ENCODE peak calls at places on chromosomes 1 and 21, in six cellular contexts. Q is GM06990, P is Calu3, I is ovary, X is foreskin fibroblast, O is prostate gland. D is an unnamed sample.

GRCh38 chr1:53460211-53460634 is 1.0 kb downstream of the DMRTB1 start:
- DNase-seq in P (no peak), I (no peak), X (no peak), Q (no peak), O (no peak), D (no peak)

GRCh38 chr1:218718216-218718615 is 373.1 kb downstream of the TGFB2 start:
- DNase-seq in X (peak), P (no peak), I (no peak), Q (no peak), O (no peak), D (no peak)

GRCh38 chr1:92804721-92805169 is 19.8 kb upstream of the EVI5 start:
- DNase-seq in P (peak), X (peak), Q (no peak), I (peak), O (peak), D (peak)

GRCh38 chr1:67208217-67208616 is 42.0 kb downstream of the IL23R start:
- DNase-seq in I (no peak), P (no peak), X (no peak), O (no peak), Q (no peak), D (no peak)

GRCh38 chr1:104648269-104648691 is 898.6 kb downstream of the AMY1C start:
- DNase-seq in P (no peak), I (no peak), Q (no peak), O (no peak), X (peak), D (peak)

GRCh38 chr1:30126839-30127238 is 596.5 kb downstream of the MATN1 start:
- DNase-seq in O (no peak), X (no peak), Q (no peak), P (no peak), I (no peak), D (no peak)

GRCh38 chr1:220733090-220733569 is 15.0 kb upstream of the MTARC2 start:
- DNase-seq in X (peak), O (peak), P (peak), I (peak), Q (peak), D (peak)

GRCh38 chr1:9121891-9122409 is 7.0 kb downstream of the GPR157 start:
- DNase-seq in X (no peak), P (no peak), Q (peak), O (no peak), I (no peak), D (no peak)

GRCh38 chr1:152533327-152533938 is 19.2 kb downstream of the CRCT1 start:
- DNase-seq in P (peak), O (no peak), X (no peak), I (no peak), Q (no peak), D (peak)

GRCh38 chr1:23385119-23385621 is 15.5 kb upstream of the ZNF436 start:
- DNase-seq in P (no peak), X (peak), I (no peak), Q (no peak), O (no peak), D (no peak)

GRCh38 chr1:158121604-158122254 is 59.0 kb upstream of the CD1D start:
- DNase-seq in P (peak), O (peak), X (peak), I (peak), Q (no peak), D (peak)

GRCh38 chr1:215636258-215636965 is 69.3 kb downstream of the KCTD3 start:
- DNase-seq in X (peak), Q (no peak), O (peak), I (peak), P (no peak), D (peak)

GRCh38 chr21:37207441-37208009 is 59.6 kb downstream of the VPS26C start:
- DNase-seq in I (no peak), Q (peak), P (peak), O (peak), X (peak), D (peak)

GRCh38 chr1:42931108-42931539 is 27.5 kb downstream of the SLC2A1 start:
- DNase-seq in O (no peak), X (peak), P (peak), Q (peak), I (no peak), D (peak)

GRCh38 chr21:43908167-43908566 is 43.1 kb downstream of the AGPAT3 start:
- DNase-seq in O (no peak), X (peak), P (no peak), Q (no peak), I (no peak), D (no peak)

GRCh38 chr1:160105155-160105554 is 6.7 kb upstream of the IGSF8 start:
- DNase-seq in O (no peak), Q (no peak), P (no peak), I (no peak), X (no peak), D (no peak)

GRCh38 chr1:1627842-1628655 is 3.9 kb upstream of the MMP23B start:
- DNase-seq in P (no peak), O (no peak), I (no peak), Q (peak), X (no peak), D (no peak)

GRCh38 chr1:19682901-19683300 is 18.2 kb downstream of the HTR6 start:
- DNase-seq in P (no peak), X (no peak), O (no peak), Q (no peak), I (no peak), D (no peak)

GRCh38 chr1:244210884-244211558 is 159.9 kb downstream of the ZBTB18 start:
- DNase-seq in Q (no peak), P (no peak), I (no peak), O (no peak), X (no peak), D (no peak)

GRCh38 chr1:21594935-21595897 is 73.9 kb downstream of the RAP1GAP start:
- DNase-seq in I (peak), X (peak), Q (no peak), P (peak), O (no peak), D (peak)

GRCh38 chr1:161311595-161312181 is 1.9 kb upstream of the MPZ start:
- DNase-seq in I (no peak), P (no peak), O (no peak), X (no peak), Q (no peak), D (no peak)

GRCh38 chr1:46489169-46489637 is 433 bp upstream of the DMBX1 start:
- DNase-seq in O (no peak), I (no peak), P (peak), X (no peak), Q (no peak), D (no peak)

DNA sequence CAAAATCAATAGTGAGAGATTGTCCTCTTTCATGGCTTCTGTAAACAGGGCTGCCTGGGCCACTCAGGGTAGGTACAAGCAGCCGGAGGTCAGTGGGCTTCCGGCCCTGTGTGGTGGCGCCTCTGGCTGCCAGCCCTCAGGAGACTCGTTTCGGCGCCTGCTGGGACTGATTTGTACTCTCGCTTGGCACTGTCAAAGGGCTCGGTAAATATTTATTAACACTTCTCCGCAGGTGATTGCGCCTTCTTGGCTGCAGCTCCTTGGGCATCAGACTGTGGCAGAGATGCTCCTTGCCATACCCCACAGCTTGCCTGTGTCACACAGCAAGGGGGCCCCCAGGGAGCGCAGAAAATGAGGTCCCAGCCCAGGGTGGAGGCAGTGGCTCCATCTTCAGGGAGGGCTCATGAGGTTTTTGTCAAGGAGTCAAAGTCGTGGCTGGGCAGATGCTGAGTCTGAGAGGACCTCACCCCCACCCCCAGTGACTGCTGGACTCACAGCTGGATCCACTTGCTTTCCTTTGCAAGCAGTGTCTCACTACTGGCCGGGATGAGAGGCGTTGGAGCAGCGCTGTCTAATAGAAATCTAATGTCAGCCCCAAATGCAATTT is 262.5 kb downstream of the GRIK3 start:
- DNase-seq in Q (no peak), O (no peak), X (no peak), I (no peak), P (no peak), D (no peak)
- TF ChIP-seq CTCF in Q (no peak), O (no peak), X (no peak), I (no peak), P (no peak), D (no peak)

GRCh38 chr1:115718011-115718754 is 50.3 kb downstream of the CASQ2 start:
- DNase-seq in Q (no peak), P (no peak), I (no peak), X (no peak), O (no peak), D (no peak)
- TF ChIP-seq CTCF in Q (no peak), P (no peak), I (no peak), X (no peak), O (no peak), D (no peak)

GRCh38 chr1:173475564-173476196 is 1.5 kb upstream of the PRDX6 start:
- DNase-seq in O (peak), I (no peak), P (no peak), Q (no peak), X (peak), D (peak)
- TF ChIP-seq CTCF in O (no peak), I (no peak), P (no peak), Q (no peak), X (no peak), D (no peak)

GRCh38 chr1:166165661-166166399 is 971 bp downstream of the FAM78B start:
- DNase-seq in Q (peak), X (peak), O (peak), P (peak), I (no peak), D (no peak)

GRCh38 chr1:166166400-166166699 is 451 bp downstream of the FAM78B start:
- DNase-seq in O (no peak), Q (no peak), P (peak), X (no peak), I (no peak), D (no peak)

GRCh38 chr1:166164995-166165660 is 1.7 kb downstream of the FAM78B start:
- DNase-seq in P (peak), Q (peak), I (peak), O (peak), X (peak), D (no peak)

GRCh38 chr1:166167395-166167922 is 658 bp upstream of the FAM78B start:
- DNase-seq in O (peak), P (peak), X (no peak), Q (no peak), I (no peak), D (no peak)

GRCh38 chr1:166166701-166167394 is at the start of gene FAM78B:
- DNase-seq in X (peak), O (peak), Q (peak), I (peak), P (peak), D (no peak)
- TF ChIP-seq CTCF in X (no peak), O (no peak), Q (peak), I (no peak), P (no peak), D (no peak)

GRCh38 chr1:94741510-94741909 is 78.6 kb upstream of the SLC44A3 start:
- DNase-seq in I (no peak), P (no peak), Q (no peak), O (no peak), X (peak), D (no peak)
- TF ChIP-seq CTCF in I (no peak), P (no peak), Q (no peak), O (no peak), X (no peak), D (peak)

DNA sequence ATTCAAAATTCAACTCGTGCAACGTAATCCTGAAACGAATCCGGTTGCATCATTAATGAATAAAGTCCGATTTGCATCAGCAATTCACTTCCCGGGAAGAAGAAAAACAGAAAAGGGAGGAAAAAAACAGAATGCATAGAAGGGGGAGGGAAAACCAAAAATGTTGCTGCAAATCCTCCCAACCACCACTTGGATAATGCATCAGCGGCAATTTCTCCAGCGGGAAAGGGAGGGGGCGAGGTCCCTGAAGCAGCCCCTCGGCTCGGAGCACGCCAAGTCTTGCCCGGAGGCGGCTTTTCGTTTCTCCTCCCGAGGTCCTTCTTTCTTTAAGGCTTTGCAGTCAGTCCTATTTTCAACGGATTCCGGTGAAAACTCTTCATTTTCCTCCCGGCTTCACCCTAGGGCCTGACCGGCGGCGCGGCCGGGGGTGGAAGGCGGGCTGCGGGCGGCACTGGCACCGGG is 720 bp downstream of the CDC42BPA start:
- DNase-seq in I (peak), X (peak), O (peak), Q (no peak), P (peak), D (peak)
- TF ChIP-seq CTCF in I (peak), X (peak), O (no peak), Q (no peak), P (peak), D (peak)

GRCh38 chr1:51344602-51345299 is 14.4 kb upstream of the TTC39A start:
- DNase-seq in O (peak), P (peak), I (no peak), X (no peak), Q (no peak), D (no peak)
- TF ChIP-seq CTCF in O (peak), P (peak), I (no peak), X (no peak), Q (peak), D (no peak)

GRCh38 chr1:38257374-38257773 is 210.8 kb upstream of the POU3F1 start:
- DNase-seq in X (no peak), Q (no peak), O (no peak), I (no peak), P (no peak), D (no peak)

GRCh38 chr1:38253314-38253713 is 206.7 kb upstream of the POU3F1 start:
- DNase-seq in Q (no peak), O (no peak), X (no peak), P (no peak), I (no peak), D (no peak)

GRCh38 chr1:38261574-38261973 is 215.0 kb upstream of the POU3F1 start:
- DNase-seq in Q (no peak), P (no peak), O (no peak), X (no peak), I (no peak), D (no peak)

GRCh38 chr1:38258085-38258484 is 211.5 kb upstream of the POU3F1 start:
- DNase-seq in P (no peak), X (no peak), O (no peak), Q (no peak), I (no peak), D (no peak)

DNA sequence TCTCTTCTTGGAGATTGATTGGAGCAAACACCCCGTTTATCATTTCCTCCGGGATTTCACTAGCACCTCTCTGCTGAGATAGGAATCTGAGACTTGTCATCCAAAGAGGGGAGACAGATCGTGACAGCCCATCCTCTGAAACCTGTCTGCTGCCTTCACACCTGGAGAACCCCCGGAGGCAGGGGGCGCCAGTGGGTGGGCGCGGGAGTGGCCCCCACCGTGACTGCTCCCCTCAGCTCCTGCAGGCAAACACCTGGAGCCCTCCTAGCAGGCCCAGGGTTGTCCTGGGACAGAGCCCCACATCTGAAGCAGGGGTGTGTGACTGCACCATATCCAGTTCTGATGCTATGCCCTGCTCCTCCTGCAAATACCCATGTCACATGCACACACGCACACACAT is 209.5 kb upstream of the POU3F1 start:
- DNase-seq in O (no peak), X (no peak), I (no peak), Q (no peak), P (no peak), D (no peak)
- TF ChIP-seq CTCF in O (no peak), X (no peak), I (no peak), Q (no peak), P (no peak), D (no peak)

DNA sequence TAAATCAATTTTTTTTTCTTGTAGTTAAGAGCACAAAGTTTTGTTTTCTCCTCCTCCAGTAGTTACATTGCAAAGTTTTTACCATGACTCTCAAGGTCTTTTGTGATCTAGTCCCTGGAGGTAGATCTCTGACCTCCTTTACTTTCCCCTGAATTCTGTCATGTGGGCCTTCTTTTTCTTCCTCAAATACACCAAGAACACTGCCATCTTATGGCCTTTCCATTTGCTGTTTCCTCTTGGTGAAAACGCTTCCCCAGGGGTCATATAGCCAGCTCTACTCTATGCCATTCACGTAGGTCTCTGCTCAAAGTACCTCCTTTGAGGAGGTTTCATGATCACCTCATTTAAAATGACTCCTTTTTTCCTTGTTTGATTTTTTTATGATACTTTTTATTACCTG is 2.7 kb downstream of the DDX20 start:
- DNase-seq in X (no peak), Q (no peak), P (no peak), O (no peak), I (no peak), D (no peak)
- TF ChIP-seq CTCF in X (no peak), Q (peak), P (no peak), O (no peak), I (no peak), D (peak)

GRCh38 chr1:204295666-204296065 is 64.1 kb downstream of the PLEKHA6 start:
- DNase-seq in I (no peak), Q (no peak), X (no peak), P (no peak), O (no peak), D (no peak)
- TF ChIP-seq CTCF in I (no peak), Q (no peak), X (no peak), P (no peak), O (no peak), D (no peak)